ENCODE peak calls at places on chromosomes 1 and 21, in ten cellular contexts. N is body of pancreas, L is fibroblast of lung, O is heart left ventricle, D is transverse colon, Y is right atrium auricular region, P is mesothelial cell of epicardium, Q is keratinocyte, J is lower leg skin, S is psoas muscle. V is an unnamed sample.
A peak's percentile ranks its signal among the peaks of the same experiment; 100 is the strongest.

GRCh38 chr1:168509875-168510594 is 33.8 kb downstream of the XCL2 start:
- DNase-seq in Y (no peak), S (no peak), O (no peak), N (no peak), L (no peak), Q (no peak), J (no peak), D (no peak), P (no peak), V (no peak)

GRCh38 chr1:113135460-113135859 is 62.5 kb downstream of the LRIG2 start:
- DNase-seq in P (no peak), J (no peak), O (no peak), Q (no peak), Y (no peak), L (peak; percentile 18), N (no peak), D (no peak), S (no peak), V (no peak)

GRCh38 chr1:25338188-25338981 is at the start of gene TMEM50A:
- DNase-seq in L (peak; percentile 77), D (peak; percentile 93), S (peak; percentile 91), Y (peak; percentile 92), Q (no peak), N (peak; percentile 90), J (peak; percentile 98), P (peak; percentile 97), O (peak; percentile 96), V (peak; percentile 94)

GRCh38 chr1:39104158-39105060 is 78.3 kb downstream of the NDUFS5 start:
- DNase-seq in Y (no peak), D (peak; percentile 34), L (no peak), N (peak; percentile 45), J (no peak), Q (no peak), S (no peak), P (peak; percentile 56), O (no peak), V (peak; percentile 60)

GRCh38 chr1:27581823-27582243 is 22.1 kb downstream of the AHDC1 start:
- DNase-seq in O (no peak), L (no peak), P (no peak), Y (peak; percentile 69), Q (no peak), J (no peak), S (peak; percentile 72), N (no peak), D (no peak), V (no peak)

GRCh38 chr1:22107126-22107525 is 35.8 kb downstream of the WNT4 start:
- DNase-seq in L (peak; percentile 81), S (no peak), J (no peak), Y (no peak), N (no peak), Q (peak; percentile 13), O (no peak), D (no peak), P (no peak), V (no peak)

GRCh38 chr1:170716835-170717429 is 53.0 kb downstream of the PRRX1 start:
- DNase-seq in N (no peak), L (no peak), Q (no peak), Y (no peak), P (no peak), O (no peak), D (no peak), J (no peak), S (no peak), V (no peak)

GRCh38 chr1:21034725-21035628 is 141.7 kb downstream of the EIF4G3 start:
- DNase-seq in N (no peak), Q (no peak), P (no peak), L (no peak), S (peak; percentile 15), O (peak; percentile 81), Y (no peak), J (no peak), D (no peak), V (no peak)

GRCh38 chr21:38897532-38898421 is 92.0 kb downstream of the ETS2 start:
- DNase-seq in J (no peak), O (no peak), Q (no peak), S (no peak), D (no peak), N (no peak), Y (no peak), P (no peak), L (no peak), V (no peak)

DNA sequence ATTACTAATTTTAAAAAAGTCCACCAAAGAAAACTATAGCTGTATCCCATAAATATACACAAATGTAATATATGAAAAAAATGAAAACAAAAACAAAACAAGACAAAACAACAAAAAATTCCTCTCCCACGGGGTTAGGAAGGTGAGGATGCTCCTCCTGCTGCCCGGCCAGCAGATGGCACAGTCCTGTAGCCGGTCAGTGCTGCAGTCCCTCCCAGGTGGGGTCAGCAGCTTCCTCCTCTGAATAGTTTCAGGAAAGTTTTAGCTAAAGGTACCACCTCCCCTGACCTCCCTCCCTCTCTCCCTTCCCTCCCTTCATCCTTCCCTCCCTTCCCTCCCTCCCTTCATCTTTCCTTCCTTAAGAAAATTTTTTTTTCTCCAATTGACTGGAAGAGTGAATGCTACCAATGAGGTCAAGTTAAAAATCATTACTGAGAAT is 67.8 kb upstream of the BCL10 start:
- DNase-seq in L (peak; percentile 74), N (peak; percentile 56), J (no peak), O (no peak), Y (no peak), Q (no peak), P (no peak), D (peak; percentile 41), S (no peak), V (peak; percentile 18)
- TF ChIP-seq CTCF in L (peak; percentile 49), N (peak; percentile 64), J (no peak), O (no peak), Y (peak; percentile 26), Q (peak; percentile 43), P (no peak), D (peak; percentile 52), S (peak; percentile 73), V (peak; percentile 27)

GRCh38 chr1:202861420-202862121 is 27.4 kb downstream of the RABIF start:
- DNase-seq in N (peak; percentile 85), Y (peak; percentile 94), Q (no peak), O (peak; percentile 95), J (peak; percentile 98), D (peak; percentile 94), L (peak; percentile 90), P (peak; percentile 86), S (peak; percentile 92), V (peak; percentile 95)
- TF ChIP-seq CTCF in N (peak; percentile 8), Y (no peak), Q (no peak), O (no peak), J (no peak), D (no peak), L (no peak), P (no peak), S (no peak), V (no peak)

GRCh38 chr1:94126651-94127050 is 5.7 kb upstream of the ABCA4 start:
- DNase-seq in O (no peak), L (no peak), P (no peak), D (no peak), Q (no peak), Y (no peak), S (no peak), N (no peak), J (no peak), V (no peak)

GRCh38 chr1:94122201-94122970 is 1.4 kb upstream of the ABCA4 start:
- DNase-seq in L (peak; percentile 92), N (no peak), P (no peak), Q (no peak), J (peak; percentile 23), O (no peak), D (no peak), Y (no peak), S (no peak), V (no peak)

GRCh38 chr1:94121411-94121821 is 468 bp upstream of the ABCA4 start:
- DNase-seq in L (no peak), J (no peak), P (no peak), Y (no peak), S (no peak), O (no peak), N (no peak), D (no peak), Q (no peak), V (no peak)

GRCh38 chr1:94124538-94124937 is 3.6 kb upstream of the ABCA4 start:
- DNase-seq in Q (no peak), P (no peak), J (no peak), L (no peak), S (no peak), N (no peak), Y (no peak), O (no peak), D (no peak), V (no peak)

DNA sequence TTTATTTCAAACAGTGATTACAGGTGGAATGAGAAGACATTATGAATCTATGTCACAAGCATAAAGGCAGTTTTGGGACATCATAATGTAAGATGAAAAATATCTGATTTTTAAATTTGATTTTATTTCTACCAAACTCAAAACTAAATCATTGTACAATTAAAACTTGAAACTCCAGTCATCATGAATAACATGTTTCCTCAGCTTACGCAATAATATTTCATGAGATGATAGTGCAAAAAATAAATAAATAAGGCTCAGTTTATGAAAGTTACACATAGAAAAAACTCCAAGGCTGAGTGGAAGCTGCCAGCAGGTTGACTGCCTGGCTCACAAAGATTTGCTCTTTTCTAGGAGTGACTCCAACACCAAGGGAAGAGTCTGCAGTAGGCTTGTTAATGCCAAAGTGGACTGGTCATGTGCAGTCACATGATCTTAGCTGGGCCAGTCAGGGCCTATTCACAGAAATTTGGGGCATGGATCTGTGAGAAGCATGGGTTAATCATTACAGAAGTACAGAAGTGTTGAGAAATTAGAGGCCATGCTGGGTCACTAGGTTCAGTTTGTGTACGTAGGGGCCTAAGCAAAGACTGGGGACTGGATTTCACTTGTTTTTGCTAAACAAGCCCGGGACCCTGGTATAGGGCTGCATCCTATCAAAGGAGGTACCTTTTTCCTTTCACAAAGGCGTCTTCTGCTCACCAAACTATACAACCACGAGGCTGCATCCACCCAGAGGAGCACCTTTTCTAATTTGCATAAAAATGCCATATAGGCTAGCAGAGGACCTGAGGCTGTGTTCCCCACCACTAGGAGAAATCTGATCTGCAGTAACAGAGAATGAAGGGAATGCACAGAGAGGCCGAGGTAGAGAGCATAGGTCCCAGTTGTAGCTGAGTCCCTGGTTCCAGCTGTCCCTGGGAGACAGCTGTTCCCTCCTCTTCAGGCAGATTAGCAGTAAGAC is 4.9 kb upstream of the ABCA4 start:
- DNase-seq in P (no peak), Y (peak; percentile 36), J (no peak), D (no peak), Q (no peak), O (no peak), N (no peak), L (no peak), S (no peak), V (no peak)
- TF ChIP-seq CTCF in P (no peak), Y (no peak), J (no peak), D (no peak), Q (no peak), O (no peak), N (no peak), L (no peak), S (no peak), V (no peak)

DNA sequence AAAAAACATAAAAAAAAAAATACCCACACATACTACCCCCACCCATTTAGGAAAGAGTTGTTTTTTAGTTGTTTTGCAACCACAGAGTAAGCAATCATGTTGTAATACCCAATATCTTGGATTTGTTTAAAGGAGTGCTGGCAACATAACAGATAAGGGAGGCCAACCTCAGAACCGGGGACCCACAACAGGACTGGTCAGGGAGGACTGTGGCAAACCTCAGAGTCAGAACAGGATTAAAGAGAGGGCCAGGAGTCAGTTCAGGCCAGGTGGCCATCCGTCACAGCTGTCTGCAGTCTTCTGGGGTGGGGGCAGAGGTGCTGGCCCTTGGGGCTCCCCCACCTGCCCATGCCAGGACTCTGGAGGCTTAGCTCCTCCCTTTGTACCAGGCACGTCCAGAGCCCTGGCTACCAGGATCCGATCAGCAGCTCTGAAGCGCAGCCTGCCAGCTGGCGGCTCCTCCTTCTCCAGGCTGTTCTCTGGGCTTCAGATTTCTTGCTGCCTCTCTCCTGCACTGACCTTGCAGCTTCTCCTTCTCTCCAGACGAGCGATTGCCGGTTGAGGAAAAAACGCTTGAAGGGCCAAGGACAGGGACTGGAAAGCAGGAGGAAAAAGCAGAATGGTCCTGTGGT is 7.9 kb downstream of the H6PD start:
- DNase-seq in D (peak; percentile 50), O (peak; percentile 80), J (peak; percentile 95), Y (peak; percentile 89), P (no peak), L (no peak), N (peak; percentile 95), Q (no peak), S (peak; percentile 91), V (peak; percentile 33)
- TF ChIP-seq CTCF in D (no peak), O (no peak), J (no peak), Y (no peak), P (no peak), L (no peak), N (no peak), Q (no peak), S (no peak), V (no peak)

V was measured in nephron progenitor cell.